ENCODE peak calls at places on chromosomes 3 and 15, in six cellular contexts. G is endothelial cell, N is activated B cell treated with CpG ODN at 0.5 μM for 24 hours, B is fibroblast of pulmonary artery, K is Calu3, J is mesothelial cell of epicardium. F is an unnamed sample.

GRCh38 chr3:174821477-174821876 is 37.7 kb upstream of the NAALADL2 start:
- DNase-seq in J (no peak), G (no peak), K (peak; percentile 35), N (no peak), B (peak; percentile 39), F (no peak)

GRCh38 chr3:127043731-127044510 is 61.0 kb downstream of the PLXNA1 start:
- DNase-seq in J (no peak), K (peak; percentile 43), B (no peak), N (no peak), G (no peak), F (no peak)

GRCh38 chr15:39793923-39794322 is 11.3 kb upstream of the FSIP1 start:
- DNase-seq in J (no peak), K (no peak), G (no peak), N (no peak), B (no peak), F (no peak)

GRCh38 chr3:190175490-190175889 is 54.8 kb upstream of the P3H2 start:
- DNase-seq in K (no peak), G (no peak), N (no peak), B (peak; percentile 26), J (no peak), F (no peak)

GRCh38 chr3:139935071-139935865 is at the start of gene CLSTN2:
- DNase-seq in J (peak; percentile 54), G (peak; percentile 63), K (peak; percentile 63), N (no peak), B (peak; percentile 7), F (peak; percentile 52)

GRCh38 chr3:46715507-46716175 is 2.0 kb downstream of the PRSS50 start:
- DNase-seq in G (no peak), J (no peak), N (no peak), K (no peak), B (no peak), F (no peak)

GRCh38 chr15:99409097-99409473 is 156.7 kb upstream of the MEF2A start:
- DNase-seq in B (peak; percentile 71), K (peak; percentile 71), N (no peak), J (no peak), G (peak; percentile 39), F (no peak)

GRCh38 chr3:187967097-187967496 is 186.9 kb upstream of the LPP start:
- DNase-seq in G (no peak), J (no peak), N (no peak), K (no peak), B (no peak), F (no peak)

GRCh38 chr3:134795776-134796312 is 784 bp downstream of the EPHB1 start:
- DNase-seq in G (no peak), K (no peak), N (no peak), B (peak; percentile 11), J (no peak), F (no peak)

GRCh38 chr3:188026191-188026968 is 127.6 kb upstream of the LPP start:
- DNase-seq in K (peak; percentile 69), N (no peak), G (no peak), J (no peak), B (no peak), F (no peak)

GRCh38 chr15:91530279-91530678 is 323.2 kb upstream of the SLCO3A1 start:
- DNase-seq in J (no peak), K (no peak), G (no peak), N (no peak), B (no peak), F (no peak)

GRCh38 chr3:45666729-45667440 is 22.3 kb upstream of the SACM1L start:
- DNase-seq in K (no peak), J (no peak), B (peak; percentile 55), G (no peak), N (no peak), F (no peak)

GRCh38 chr15:31360843-31361763 is 34.5 kb downstream of the KLF13 start:
- DNase-seq in G (no peak), N (peak; percentile 63), J (no peak), K (no peak), B (no peak), F (no peak)

GRCh38 chr3:129965937-129966336 is 8.6 kb upstream of the TRH start:
- DNase-seq in B (no peak), G (no peak), N (no peak), J (no peak), K (no peak), F (no peak)

GRCh38 chr3:139110072-139110830 is 65.6 kb upstream of the PRR23C start:
- DNase-seq in N (no peak), K (no peak), J (no peak), B (no peak), G (no peak), F (no peak)

GRCh38 chr3:187046033-187046432 is 93.3 kb downstream of the RPL39L start:
- DNase-seq in G (no peak), B (no peak), J (no peak), K (no peak), N (no peak), F (no peak)

GRCh38 chr15:101288905-101289513 is 6.0 kb downstream of the SNRPA1 start:
- DNase-seq in N (no peak), J (no peak), K (peak; percentile 36), B (peak; percentile 74), G (no peak), F (no peak)

GRCh38 chr3:163622384-163622783 is 1455.9 kb downstream of the SI start:
- DNase-seq in J (no peak), B (peak; percentile 22), N (no peak), G (peak; percentile 41), K (no peak), F (no peak)

GRCh38 chr3:39146083-39146501 is 7.3 kb downstream of the CSRNP1 start:
- DNase-seq in B (no peak), K (no peak), N (no peak), J (no peak), G (no peak), F (no peak)

GRCh38 chr3:100746056-100746455 is 36.8 kb downstream of the TFG start:
- DNase-seq in B (no peak), J (no peak), G (no peak), N (no peak), K (no peak), F (no peak)

GRCh38 chr3:4574426-4574965 is 81.3 kb downstream of the ITPR1 start:
- DNase-seq in N (no peak), G (no peak), B (no peak), J (no peak), K (no peak), F (no peak)

GRCh38 chr15:56723787-56724186 is 9.5 kb downstream of the ZNF280D start:
- DNase-seq in J (no peak), B (no peak), G (no peak), N (no peak), K (no peak), F (no peak)

GRCh38 chr3:56680054-56680453 is 3.0 kb downstream of the TASOR start:
- DNase-seq in G (no peak), K (no peak), B (no peak), J (no peak), N (no peak), F (no peak)

GRCh38 chr3:56684029-56684428 is 964 bp upstream of the TASOR start:
- DNase-seq in B (no peak), J (no peak), N (no peak), G (no peak), K (no peak), F (no peak)

GRCh38 chr3:56681963-56682457 is 1.1 kb downstream of the TASOR start:
- DNase-seq in B (no peak), N (no peak), K (no peak), J (peak; percentile 45), G (no peak), F (no peak)

GRCh38 chr3:56683122-56683817 is at the start of gene TASOR:
- DNase-seq in J (peak; percentile 61), N (peak; percentile 85), K (peak; percentile 90), G (peak; percentile 78), B (peak; percentile 81), F (peak; percentile 82)

GRCh38 chr3:56682458-56683121 is 475 bp downstream of the TASOR start:
- DNase-seq in K (peak; percentile 72), N (peak; percentile 76), B (peak; percentile 74), G (peak; percentile 71), J (peak; percentile 60), F (no peak)
- TF ChIP-seq CTCF in K (no peak), N (no peak), B (no peak), G (no peak), J (no peak), F (no peak)

GRCh38 chr15:65312400-65312916 is 8.0 kb downstream of the RNU5B-1 start:
- DNase-seq in B (no peak), N (no peak), J (no peak), G (no peak), K (no peak), F (no peak)
- TF ChIP-seq CTCF in B (no peak), N (no peak), J (no peak), G (no peak), K (no peak), F (no peak)

DNA sequence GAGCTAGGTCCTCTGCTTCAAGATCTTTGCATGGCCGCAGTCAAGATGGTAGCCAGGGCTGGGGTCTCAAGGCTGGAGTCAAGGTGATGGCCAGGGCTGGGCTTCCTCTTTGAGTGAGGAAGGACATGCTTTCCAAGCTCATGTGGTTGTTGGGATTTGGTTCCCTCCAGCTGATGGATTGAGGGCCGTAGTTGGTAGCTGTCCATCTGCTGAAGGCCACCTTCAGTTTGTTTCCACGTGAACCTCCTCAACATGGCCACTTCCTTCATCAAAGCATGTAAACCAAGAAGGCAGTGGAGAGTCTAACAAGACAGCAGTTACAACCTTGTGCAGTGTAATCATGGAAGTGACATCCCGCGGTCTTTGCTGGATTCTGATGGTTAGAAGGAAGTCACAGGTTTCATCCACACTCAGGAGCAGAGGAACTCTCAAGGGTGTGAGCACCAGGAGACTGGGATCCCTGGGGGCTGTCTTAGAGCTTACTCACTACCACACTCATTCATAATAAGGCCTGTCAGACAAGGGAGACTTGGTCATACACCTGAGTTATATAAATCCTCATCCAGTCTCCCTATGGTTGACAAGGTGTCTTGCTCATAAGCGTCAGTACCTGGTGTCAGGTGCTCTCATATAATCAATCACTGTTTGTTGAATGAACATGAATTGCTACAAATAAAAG is 42.1 kb downstream of the ABHD5 start:
- DNase-seq in N (no peak), G (no peak), J (no peak), K (no peak), B (no peak), F (no peak)
- TF ChIP-seq CTCF in N (no peak), G (no peak), J (no peak), K (no peak), B (no peak), F (no peak)

GRCh38 chr3:107664614-107665013 is 141.9 kb downstream of the BBX start:
- DNase-seq in N (no peak), G (no peak), J (no peak), B (peak; percentile 35), K (no peak), F (no peak)
- TF ChIP-seq CTCF in N (no peak), G (no peak), J (no peak), B (peak; percentile 24), K (no peak), F (no peak)

DNA sequence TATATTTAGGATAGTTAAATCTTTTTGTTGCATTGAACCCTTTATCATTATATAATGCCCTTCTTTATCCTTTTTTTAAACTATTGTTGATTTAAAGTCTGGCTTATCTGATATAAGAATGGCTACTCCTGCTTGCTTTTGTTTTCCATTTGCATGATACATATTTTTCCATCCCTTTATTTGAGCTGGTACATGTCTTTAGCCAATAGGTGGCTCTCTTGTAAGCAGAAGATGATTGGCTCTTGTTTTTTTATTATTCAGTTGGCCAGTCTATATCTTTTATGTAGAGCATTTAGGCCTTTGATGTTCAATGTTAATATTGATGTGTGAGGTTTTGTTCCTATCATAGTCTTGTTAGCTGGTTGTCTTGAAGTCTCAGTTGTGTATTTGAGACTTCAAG is 99.5 kb upstream of the MCTP2 start:
- DNase-seq in B (no peak), J (no peak), K (no peak), G (no peak), N (no peak), F (no peak)
- TF ChIP-seq CTCF in B (no peak), J (no peak), K (no peak), G (no peak), N (no peak), F (no peak)

GRCh38 chr3:184874709-184875644 is 63.0 kb downstream of the VPS8 start:
- DNase-seq in J (no peak), N (no peak), K (peak; percentile 54), G (peak; percentile 28), B (peak; percentile 60), F (no peak)
- TF ChIP-seq CTCF in J (peak; percentile 49), N (peak; percentile 28), K (peak; percentile 60), G (peak; percentile 66), B (peak; percentile 65), F (peak; percentile 83)